ENCODE peak calls at places on chromosomes 4 and X, in eight cellular contexts. A, P, R, L, B, S, N and U are unnamed samples.

GRCh38 chr4:105666693-105667092 is 41.8 kb downstream of the INTS12 start:
- DNase-seq in A (peak), P (no peak), R (no peak), L (no peak), B (peak), S (no peak), N (peak), U (peak)

GRCh38 chrX:118839334-118839958 is 15.8 kb downstream of the ZCCHC12 start:
- DNase-seq in A (peak), P (peak), R (no peak), L (peak), B (peak), S (peak), N (peak), U (no peak)

GRCh38 chrX:76428243-76429130 is 977 bp downstream of the MAGEE1 start:
- DNase-seq in A (no peak), P (peak), R (no peak), L (no peak), B (peak), S (peak), N (no peak), U (no peak)

GRCh38 chrX:10482262-10482661 is 138.1 kb downstream of the MID1 start:
- DNase-seq in A (peak), P (no peak), R (no peak), L (no peak), B (peak), S (no peak), N (no peak), U (peak)

GRCh38 chrX:76148753-76149152 is 24.1 kb upstream of the PBDC1 start:
- DNase-seq in A (peak), P (no peak), R (no peak), L (no peak), B (no peak), S (peak), N (peak), U (peak)

GRCh38 chrX:19705196-19705769 is 182.1 kb downstream of the SH3KBP1 start:
- DNase-seq in A (no peak), P (no peak), R (no peak), L (no peak), B (no peak), S (no peak), N (no peak), U (no peak)

GRCh38 chr4:139042981-139043460 is 27.4 kb downstream of the NOCT start:
- DNase-seq in A (no peak), P (no peak), R (no peak), L (no peak), B (no peak), S (no peak), N (no peak), U (no peak)

GRCh38 chrX:10239611-10240064 is 82.9 kb downstream of the CLCN4 start:
- DNase-seq in A (no peak), P (no peak), R (no peak), L (no peak), B (no peak), S (no peak), N (no peak), U (no peak)

GRCh38 chrX:46298821-46299220 is 246.4 kb downstream of the ZNF674 start:
- DNase-seq in A (no peak), P (no peak), R (no peak), L (no peak), B (no peak), S (no peak), N (no peak), U (no peak)